ENCODE peak calls at places on chromosomes 6 and 20, in four cellular contexts. One of them, this sample, is unnamed.
A peak's percentile ranks its signal among the peaks of the same experiment; 100 is the strongest.

GRCh38 chr6:83051386-83052172 is 14.1 kb downstream of the UBE3D start:
- DNase-seq in transverse colon: no peak
- DNase-seq in astrocyte: no peak
- DNase-seq in Panc1: no peak
- DNase-seq in this sample: no peak

GRCh38 chr6:84050408-84050807 is 16.8 kb downstream of the MRAP2 start:
- DNase-seq in transverse colon: no peak
- DNase-seq in astrocyte: no peak
- DNase-seq in Panc1: no peak
- DNase-seq in this sample: peak; percentile 27

GRCh38 chr6:161684721-161685120 is 410.9 kb upstream of the AGPAT4 start:
- DNase-seq in transverse colon: no peak
- DNase-seq in astrocyte: no peak
- DNase-seq in Panc1: no peak
- DNase-seq in this sample: no peak

GRCh38 chr20:32326507-32326851 is 31.7 kb upstream of the ASXL1 start:
- DNase-seq in transverse colon: no peak
- DNase-seq in astrocyte: peak; percentile 35
- DNase-seq in Panc1: peak; percentile 74
- DNase-seq in this sample: peak; percentile 78

GRCh38 chr20:427401-427800 is 19.3 kb downstream of the RBCK1 start:
- DNase-seq in transverse colon: no peak
- DNase-seq in astrocyte: no peak
- DNase-seq in Panc1: no peak
- DNase-seq in this sample: no peak

GRCh38 chr20:55678126-55678525 is 327.2 kb downstream of the CBLN4 start:
- DNase-seq in transverse colon: peak; percentile 16
- DNase-seq in astrocyte: no peak
- DNase-seq in Panc1: no peak
- DNase-seq in this sample: no peak

GRCh38 chr6:46312657-46313056 is 141.9 kb upstream of the ENPP5 start:
- DNase-seq in transverse colon: no peak
- DNase-seq in astrocyte: no peak
- DNase-seq in Panc1: no peak
- DNase-seq in this sample: no peak

GRCh38 chr20:63768591-63769515 is 29.3 kb downstream of the SLC2A4RG start:
- DNase-seq in transverse colon: no peak
- DNase-seq in astrocyte: no peak
- DNase-seq in Panc1: no peak
- DNase-seq in this sample: no peak

GRCh38 chr20:62367483-62368302 is 581 bp upstream of the LAMA5 start:
- DNase-seq in transverse colon: peak; percentile 60
- DNase-seq in astrocyte: no peak
- DNase-seq in Panc1: no peak
- DNase-seq in this sample: no peak

GRCh38 chr6:149080511-149080910 is 237.0 kb upstream of the TAB2 start:
- DNase-seq in transverse colon: no peak
- DNase-seq in astrocyte: peak; percentile 83
- DNase-seq in Panc1: no peak
- DNase-seq in this sample: no peak

GRCh38 chr6:55913213-55914195 is 38.1 kb upstream of the BMP5 start:
- DNase-seq in transverse colon: no peak
- DNase-seq in astrocyte: peak; percentile 23
- DNase-seq in Panc1: no peak
- DNase-seq in this sample: no peak

GRCh38 chr20:33209789-33210188 is 7.4 kb upstream of the BPIFA3 start:
- DNase-seq in transverse colon: peak; percentile 56
- DNase-seq in astrocyte: peak; percentile 28
- DNase-seq in Panc1: no peak
- DNase-seq in this sample: peak; percentile 41

GRCh38 chr6:29845405-29846006 is 17.9 kb downstream of the HLA-G start:
- DNase-seq in transverse colon: peak; percentile 47
- DNase-seq in astrocyte: no peak
- DNase-seq in Panc1: peak; percentile 46
- DNase-seq in this sample: peak; percentile 95

GRCh38 chr20:51563597-51564332 is 21.2 kb upstream of the NFATC2 start:
- DNase-seq in transverse colon: peak; percentile 38
- DNase-seq in astrocyte: peak; percentile 87
- DNase-seq in Panc1: peak; percentile 51
- DNase-seq in this sample: peak; percentile 60

GRCh38 chr20:64237316-64237715 is 18.2 kb upstream of the PCMTD2 start:
- DNase-seq in transverse colon: no peak
- DNase-seq in astrocyte: no peak
- DNase-seq in Panc1: no peak
- DNase-seq in this sample: no peak

DNA sequence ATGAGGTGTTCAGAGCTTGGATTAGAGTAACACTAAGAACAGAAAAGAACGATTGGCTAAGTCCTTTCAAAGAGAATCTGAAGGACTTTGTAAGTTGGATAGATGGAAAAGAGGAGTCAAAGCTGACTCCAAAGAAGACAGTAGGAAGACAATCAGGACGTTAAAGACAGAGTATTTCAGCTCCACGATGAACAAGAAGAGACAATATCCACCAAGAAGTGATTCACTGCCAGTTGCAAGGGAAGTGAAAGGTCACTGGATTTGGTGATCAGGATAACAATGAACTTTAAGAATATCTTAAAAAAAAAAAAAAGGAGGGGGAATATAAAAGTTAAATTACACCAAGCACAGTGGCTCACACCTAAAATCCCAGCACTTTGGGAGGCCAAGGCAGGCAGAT is 17.9 kb downstream of the REPS1 start:
- DNase-seq in transverse colon: no peak
- DNase-seq in astrocyte: no peak
- DNase-seq in Panc1: no peak
- DNase-seq in this sample: no peak
- H3K36me3 ChIP-seq in transverse colon: no peaks in the 10 kb centered on the region
- H3K36me3 ChIP-seq in astrocyte: no peaks in the 10 kb centered on the region
- H3K36me3 ChIP-seq in Panc1: no peaks in the 10 kb centered on the region
- H3K36me3 ChIP-seq in this sample: no peaks in the 10 kb centered on the region

GRCh38 chr20:57680131-57680716 is 29.6 kb downstream of the PMEPA1 start:
- DNase-seq in transverse colon: peak; percentile 37
- DNase-seq in astrocyte: no peak
- DNase-seq in Panc1: no peak
- DNase-seq in this sample: no peak
- H3K4me3 ChIP-seq in transverse colon: no peak overlapping the region
- H3K4me3 ChIP-seq in astrocyte: no peak overlapping the region
- H3K4me3 ChIP-seq in Panc1: no peak overlapping the region
- H3K4me3 ChIP-seq in this sample: no peak overlapping the region

GRCh38 chr20:35059110-35059509 is 33.5 kb downstream of the TRPC4AP start:
- DNase-seq in transverse colon: no peak
- DNase-seq in astrocyte: no peak
- DNase-seq in Panc1: no peak
- DNase-seq in this sample: no peak

GRCh38 chr20:35062478-35062877 is 30.1 kb downstream of the TRPC4AP start:
- DNase-seq in transverse colon: no peak
- DNase-seq in astrocyte: no peak
- DNase-seq in Panc1: no peak
- DNase-seq in this sample: no peak

GRCh38 chr20:35058184-35058583 is 34.4 kb downstream of the TRPC4AP start:
- DNase-seq in transverse colon: no peak
- DNase-seq in astrocyte: no peak
- DNase-seq in Panc1: no peak
- DNase-seq in this sample: no peak

GRCh38 chr20:35060168-35060567 is 32.4 kb downstream of the TRPC4AP start:
- DNase-seq in transverse colon: no peak
- DNase-seq in astrocyte: no peak
- DNase-seq in Panc1: no peak
- DNase-seq in this sample: no peak

DNA sequence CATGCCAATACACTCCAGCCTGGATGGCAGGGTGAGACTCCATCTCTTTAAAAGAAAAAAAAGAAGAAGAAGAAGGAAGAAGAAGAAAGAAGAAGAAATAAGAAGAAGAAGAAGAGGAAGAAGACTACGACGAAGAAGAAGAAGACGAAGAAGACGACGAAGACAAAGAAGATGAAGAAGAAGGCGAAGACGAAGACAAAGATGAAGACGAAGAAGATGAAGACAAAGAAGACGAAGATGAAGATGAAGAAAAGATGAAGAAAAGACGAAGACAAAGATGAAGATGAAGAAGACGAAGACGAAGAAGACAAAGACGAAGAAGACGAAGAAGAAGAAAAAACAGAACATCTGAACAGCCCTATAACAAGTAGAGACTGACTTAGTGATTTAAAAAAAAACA is 33.0 kb downstream of the TRPC4AP start:
- DNase-seq in transverse colon: no peak
- DNase-seq in astrocyte: no peak
- DNase-seq in Panc1: no peak
- DNase-seq in this sample: no peak
- H3K36me3 ChIP-seq in transverse colon: no peaks in the 10 kb centered on the region
- H3K36me3 ChIP-seq in astrocyte: peaks cover 11% of the 10 kb centered on the region
- H3K36me3 ChIP-seq in Panc1: no peaks in the 10 kb centered on the region
- H3K36me3 ChIP-seq in this sample: peaks cover 2% of the 10 kb centered on the region

GRCh38 chr6:106976270-106976669 is 1.7 kb upstream of the CD24 start:
- DNase-seq in transverse colon: peak; percentile 62
- DNase-seq in astrocyte: no peak
- DNase-seq in Panc1: no peak
- DNase-seq in this sample: no peak
- H3K4me3 ChIP-seq in transverse colon: no peak overlapping the region
- H3K4me3 ChIP-seq in astrocyte: no peak overlapping the region
- H3K4me3 ChIP-seq in Panc1: no peak overlapping the region
- H3K4me3 ChIP-seq in this sample: no peak overlapping the region

GRCh38 chr6:5471637-5472430 is 210.5 kb downstream of the FARS2 start:
- DNase-seq in transverse colon: no peak
- DNase-seq in astrocyte: peak; percentile 36
- DNase-seq in Panc1: no peak
- DNase-seq in this sample: no peak
- H3K36me3 ChIP-seq in transverse colon: no peaks in the 10 kb centered on the region
- H3K36me3 ChIP-seq in astrocyte: no peaks in the 10 kb centered on the region
- H3K36me3 ChIP-seq in Panc1: no peaks in the 10 kb centered on the region
- H3K36me3 ChIP-seq in this sample: no peaks in the 10 kb centered on the region

GRCh38 chr6:160141001-160141726 is 19.5 kb downstream of the SLC22A1 start:
- DNase-seq in transverse colon: no peak
- DNase-seq in astrocyte: peak; percentile 75
- DNase-seq in Panc1: no peak
- DNase-seq in this sample: peak; percentile 35
- H3K4me3 ChIP-seq in transverse colon: no peak overlapping the region
- H3K4me3 ChIP-seq in astrocyte: no peak overlapping the region
- H3K4me3 ChIP-seq in Panc1: no peak overlapping the region
- H3K4me3 ChIP-seq in this sample: no peak overlapping the region

GRCh38 chr6:132499757-132500156 is 13.2 kb downstream of the STX7 start:
- DNase-seq in transverse colon: no peak
- DNase-seq in astrocyte: no peak
- DNase-seq in Panc1: no peak
- DNase-seq in this sample: peak; percentile 62
- H3K36me3 ChIP-seq in transverse colon: no peaks in the 10 kb centered on the region
- H3K36me3 ChIP-seq in astrocyte: peaks cover 2% of the 10 kb centered on the region
- H3K36me3 ChIP-seq in Panc1: peaks cover 12% of the 10 kb centered on the region
- H3K36me3 ChIP-seq in this sample: peaks cover 7% of the 10 kb centered on the region

DNA sequence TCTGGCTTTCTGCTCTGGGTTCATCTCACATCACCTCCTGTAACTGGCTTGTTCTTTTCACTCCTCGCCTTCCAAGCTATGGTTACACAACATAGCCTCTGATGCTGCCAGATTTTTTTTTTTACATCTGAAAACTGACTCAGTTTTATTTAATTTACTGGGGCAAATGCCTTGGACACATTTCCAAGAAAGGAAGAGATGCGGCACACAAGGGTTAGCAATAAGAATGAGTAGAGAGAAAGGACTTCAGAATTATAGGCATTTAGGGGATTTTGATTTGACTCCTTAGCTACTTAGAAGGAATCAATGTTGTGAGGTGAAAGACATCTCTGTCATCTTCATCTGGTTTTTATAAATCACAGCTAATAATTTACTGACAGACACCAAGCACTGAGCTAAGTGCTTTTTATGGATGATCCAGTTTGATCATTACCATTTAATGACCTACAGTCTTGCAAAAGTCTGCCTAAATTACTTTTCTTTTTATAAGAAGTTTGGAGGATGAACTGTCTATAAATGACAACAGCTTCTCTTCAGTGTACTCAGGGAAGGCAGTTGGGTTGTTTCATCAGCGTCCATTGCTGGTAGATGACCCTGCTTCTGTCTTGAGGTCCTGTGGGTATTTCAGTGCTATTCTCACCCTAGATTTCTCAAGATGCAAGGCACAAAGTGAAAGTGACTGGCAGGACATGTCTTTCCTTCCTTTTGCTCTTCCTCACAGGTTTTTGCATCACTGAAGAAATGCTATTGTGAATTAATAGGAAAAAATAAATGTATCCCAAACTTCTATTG is 31.1 kb downstream of the LAMA4 start:
- DNase-seq in transverse colon: no peak
- DNase-seq in astrocyte: peak; percentile 90
- DNase-seq in Panc1: no peak
- DNase-seq in this sample: no peak
- H3K4me3 ChIP-seq in transverse colon: no peak overlapping the region
- H3K4me3 ChIP-seq in astrocyte: no peak overlapping the region
- H3K4me3 ChIP-seq in Panc1: no peak overlapping the region
- H3K4me3 ChIP-seq in this sample: no peak overlapping the region

This sample was measured in bronchial epithelial cell.